ENCODE peak calls at places on chromosomes 6 and 20, in six cellular contexts. One of them, this sample, is unnamed.

GRCh38 chr20:31764641-31765305 is 25.7 kb downstream of the TPX2 start:
- DNase-seq in sigmoid colon: no peak
- DNase-seq in colonic mucosa: no peak
- DNase-seq in neural progenitor cell: no peak
- DNase-seq in right cardiac atrium: no peak
- DNase-seq in AG04450: no peak
- DNase-seq in this sample: no peak

GRCh38 chr6:127725821-127726220 is 148.8 kb downstream of the C6orf58 start:
- DNase-seq in sigmoid colon: no peak
- DNase-seq in colonic mucosa: no peak
- DNase-seq in neural progenitor cell: no peak
- DNase-seq in right cardiac atrium: no peak
- DNase-seq in AG04450: no peak
- DNase-seq in this sample: no peak

GRCh38 chr6:127952831-127953230 is 52.0 kb upstream of the THEMIS start:
- DNase-seq in sigmoid colon: no peak
- DNase-seq in colonic mucosa: no peak
- DNase-seq in neural progenitor cell: peak
- DNase-seq in right cardiac atrium: no peak
- DNase-seq in AG04450: no peak
- DNase-seq in this sample: no peak

GRCh38 chr20:51335329-51335841 is 207.1 kb downstream of the NFATC2 start:
- DNase-seq in sigmoid colon: no peak
- DNase-seq in colonic mucosa: no peak
- DNase-seq in neural progenitor cell: no peak
- DNase-seq in right cardiac atrium: no peak
- DNase-seq in AG04450: peak
- DNase-seq in this sample: no peak

GRCh38 chr20:57774111-57774880 is 64.5 kb upstream of the PMEPA1 start:
- DNase-seq in sigmoid colon: peak
- DNase-seq in colonic mucosa: no peak
- DNase-seq in neural progenitor cell: no peak
- DNase-seq in right cardiac atrium: no peak
- DNase-seq in AG04450: no peak
- DNase-seq in this sample: no peak

GRCh38 chr20:60558491-60558890 is 600.3 kb downstream of the CDH26 start:
- DNase-seq in sigmoid colon: no peak
- DNase-seq in colonic mucosa: no peak
- DNase-seq in neural progenitor cell: no peak
- DNase-seq in right cardiac atrium: no peak
- DNase-seq in AG04450: no peak
- DNase-seq in this sample: no peak

GRCh38 chr6:5684320-5684719 is 322.4 kb downstream of the NRN1 start:
- DNase-seq in sigmoid colon: no peak
- DNase-seq in colonic mucosa: no peak
- DNase-seq in neural progenitor cell: no peak
- DNase-seq in right cardiac atrium: no peak
- DNase-seq in AG04450: no peak
- DNase-seq in this sample: no peak

GRCh38 chr6:150229775-150230561 is 87.1 kb downstream of the PPP1R14C start:
- DNase-seq in sigmoid colon: no peak
- DNase-seq in colonic mucosa: no peak
- DNase-seq in neural progenitor cell: no peak
- DNase-seq in right cardiac atrium: no peak
- DNase-seq in AG04450: no peak
- DNase-seq in this sample: no peak

GRCh38 chr6:106804238-106805016 is 170.1 kb downstream of the CD24 start:
- DNase-seq in sigmoid colon: no peak
- DNase-seq in colonic mucosa: no peak
- DNase-seq in neural progenitor cell: peak
- DNase-seq in right cardiac atrium: no peak
- DNase-seq in AG04450: no peak
- DNase-seq in this sample: peak

GRCh38 chr6:63527658-63528514 is 44.4 kb upstream of the LOC128125822 start:
- DNase-seq in sigmoid colon: peak
- DNase-seq in colonic mucosa: peak
- DNase-seq in neural progenitor cell: no peak
- DNase-seq in right cardiac atrium: no peak
- DNase-seq in AG04450: peak
- DNase-seq in this sample: peak

GRCh38 chr6:74459260-74459659 is 746.6 kb downstream of the COL12A1 start:
- DNase-seq in sigmoid colon: no peak
- DNase-seq in colonic mucosa: no peak
- DNase-seq in neural progenitor cell: no peak
- DNase-seq in right cardiac atrium: no peak
- DNase-seq in AG04450: no peak
- DNase-seq in this sample: no peak

GRCh38 chr20:24823989-24824693 is 124.9 kb upstream of the CST7 start:
- DNase-seq in sigmoid colon: peak
- DNase-seq in colonic mucosa: no peak
- DNase-seq in neural progenitor cell: no peak
- DNase-seq in right cardiac atrium: no peak
- DNase-seq in AG04450: no peak
- DNase-seq in this sample: no peak

GRCh38 chr6:7505196-7505699 is 36.2 kb upstream of the DSP start:
- DNase-seq in sigmoid colon: no peak
- DNase-seq in colonic mucosa: peak
- DNase-seq in neural progenitor cell: peak
- DNase-seq in right cardiac atrium: no peak
- DNase-seq in AG04450: no peak
- DNase-seq in this sample: peak

GRCh38 chr6:35409245-35409644 is 42.9 kb upstream of the FANCE start:
- DNase-seq in sigmoid colon: no peak
- DNase-seq in colonic mucosa: no peak
- DNase-seq in neural progenitor cell: no peak
- DNase-seq in right cardiac atrium: no peak
- DNase-seq in AG04450: no peak
- DNase-seq in this sample: no peak

GRCh38 chr20:63958471-63958870 is 2.3 kb upstream of the UCKL1 start:
- DNase-seq in sigmoid colon: no peak
- DNase-seq in colonic mucosa: no peak
- DNase-seq in neural progenitor cell: no peak
- DNase-seq in right cardiac atrium: no peak
- DNase-seq in AG04450: no peak
- DNase-seq in this sample: no peak

GRCh38 chr6:87407531-87407895 is 259 bp upstream of the CFAP206 start:
- DNase-seq in sigmoid colon: peak
- DNase-seq in colonic mucosa: no peak
- DNase-seq in neural progenitor cell: no peak
- DNase-seq in right cardiac atrium: no peak
- DNase-seq in AG04450: no peak
- DNase-seq in this sample: no peak

GRCh38 chr6:155117266-155117665 is 122.2 kb downstream of the TIAM2 start:
- DNase-seq in sigmoid colon: no peak
- DNase-seq in colonic mucosa: no peak
- DNase-seq in neural progenitor cell: no peak
- DNase-seq in right cardiac atrium: no peak
- DNase-seq in AG04450: peak
- DNase-seq in this sample: no peak

GRCh38 chr20:53402233-53403005 is 191.2 kb downstream of the ZNF217 start:
- DNase-seq in sigmoid colon: no peak
- DNase-seq in colonic mucosa: no peak
- DNase-seq in neural progenitor cell: no peak
- DNase-seq in right cardiac atrium: no peak
- DNase-seq in AG04450: no peak
- DNase-seq in this sample: no peak

GRCh38 chr6:112205521-112206458 is 48.6 kb downstream of the LAMA4 start:
- DNase-seq in sigmoid colon: no peak
- DNase-seq in colonic mucosa: no peak
- DNase-seq in neural progenitor cell: no peak
- DNase-seq in right cardiac atrium: no peak
- DNase-seq in AG04450: no peak
- DNase-seq in this sample: no peak

GRCh38 chr6:137148291-137149076 is 25.0 kb downstream of the IL22RA2 start:
- DNase-seq in sigmoid colon: peak
- DNase-seq in colonic mucosa: no peak
- DNase-seq in neural progenitor cell: no peak
- DNase-seq in right cardiac atrium: no peak
- DNase-seq in AG04450: no peak
- DNase-seq in this sample: no peak

GRCh38 chr6:49713346-49713745 is at the start of gene CRISP2:
- DNase-seq in sigmoid colon: no peak
- DNase-seq in colonic mucosa: no peak
- DNase-seq in neural progenitor cell: no peak
- DNase-seq in right cardiac atrium: no peak
- DNase-seq in AG04450: no peak
- DNase-seq in this sample: no peak

GRCh38 chr6:166627039-166627874 is at the start of gene RPS6KA2:
- DNase-seq in sigmoid colon: peak
- DNase-seq in colonic mucosa: peak
- DNase-seq in neural progenitor cell: peak
- DNase-seq in right cardiac atrium: peak
- DNase-seq in AG04450: peak
- DNase-seq in this sample: peak

GRCh38 chr6:166624275-166624674 is 2.8 kb downstream of the RPS6KA2 start:
- DNase-seq in sigmoid colon: peak
- DNase-seq in colonic mucosa: no peak
- DNase-seq in neural progenitor cell: no peak
- DNase-seq in right cardiac atrium: no peak
- DNase-seq in AG04450: no peak
- DNase-seq in this sample: no peak

GRCh38 chr6:166625356-166625755 is 1.7 kb downstream of the RPS6KA2 start:
- DNase-seq in sigmoid colon: no peak
- DNase-seq in colonic mucosa: no peak
- DNase-seq in neural progenitor cell: no peak
- DNase-seq in right cardiac atrium: no peak
- DNase-seq in AG04450: no peak
- DNase-seq in this sample: no peak

GRCh38 chr6:166627875-166628849 is 1.1 kb upstream of the RPS6KA2 start:
- DNase-seq in sigmoid colon: peak
- DNase-seq in colonic mucosa: peak
- DNase-seq in neural progenitor cell: peak
- DNase-seq in right cardiac atrium: peak
- DNase-seq in AG04450: no peak
- DNase-seq in this sample: peak

DNA sequence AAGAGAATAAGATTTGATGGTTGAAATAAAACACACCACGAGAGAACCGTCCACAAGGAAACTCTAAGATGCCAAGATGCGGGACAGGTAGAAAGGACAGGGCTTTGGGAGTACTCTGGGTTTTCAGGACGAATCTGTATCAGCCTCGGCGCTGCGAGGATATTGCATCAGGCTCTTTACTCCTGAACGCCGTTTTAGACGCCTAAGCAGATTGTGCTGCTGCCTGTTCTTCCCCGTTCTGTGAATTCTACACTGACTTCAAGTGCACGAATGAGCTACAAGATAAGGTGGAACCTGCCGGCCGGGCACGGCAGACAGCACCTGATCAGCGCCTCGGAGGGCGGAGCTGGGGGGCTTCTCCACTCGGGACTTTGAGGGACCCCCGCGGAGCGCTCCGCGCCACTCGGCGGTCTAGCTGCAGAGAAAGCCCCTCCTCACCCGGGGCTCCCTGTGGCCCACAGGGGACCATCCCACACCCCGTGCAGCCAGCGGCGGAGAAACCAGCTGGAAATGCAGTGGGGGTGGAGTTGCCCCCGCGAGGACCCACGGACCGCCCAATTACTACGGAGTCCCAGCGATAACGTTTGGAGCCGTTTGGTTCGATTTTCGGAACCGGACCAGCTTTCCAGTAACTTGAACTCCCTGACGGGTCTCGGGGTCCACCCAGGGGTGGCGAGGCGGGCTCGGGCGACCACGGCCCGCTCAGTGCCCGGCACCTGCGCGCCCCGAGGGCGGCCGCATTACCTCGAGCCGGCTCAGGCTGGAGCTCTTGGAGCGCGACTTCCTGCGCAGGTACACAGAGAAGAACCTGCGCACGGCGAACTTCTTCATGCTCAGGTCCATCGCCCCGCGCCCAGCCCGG is 643 bp downstream of the RPS6KA2 start:
- DNase-seq in sigmoid colon: no peak
- DNase-seq in colonic mucosa: peak
- DNase-seq in neural progenitor cell: peak
- DNase-seq in right cardiac atrium: peak
- DNase-seq in AG04450: no peak
- DNase-seq in this sample: peak
- H3K27ac ChIP-seq in sigmoid colon: peak
- H3K27ac ChIP-seq in colonic mucosa: peak
- H3K27ac ChIP-seq in neural progenitor cell: no peak
- H3K27ac ChIP-seq in right cardiac atrium: peak
- H3K27ac ChIP-seq in AG04450: no peak
- H3K27ac ChIP-seq in this sample: peak

DNA sequence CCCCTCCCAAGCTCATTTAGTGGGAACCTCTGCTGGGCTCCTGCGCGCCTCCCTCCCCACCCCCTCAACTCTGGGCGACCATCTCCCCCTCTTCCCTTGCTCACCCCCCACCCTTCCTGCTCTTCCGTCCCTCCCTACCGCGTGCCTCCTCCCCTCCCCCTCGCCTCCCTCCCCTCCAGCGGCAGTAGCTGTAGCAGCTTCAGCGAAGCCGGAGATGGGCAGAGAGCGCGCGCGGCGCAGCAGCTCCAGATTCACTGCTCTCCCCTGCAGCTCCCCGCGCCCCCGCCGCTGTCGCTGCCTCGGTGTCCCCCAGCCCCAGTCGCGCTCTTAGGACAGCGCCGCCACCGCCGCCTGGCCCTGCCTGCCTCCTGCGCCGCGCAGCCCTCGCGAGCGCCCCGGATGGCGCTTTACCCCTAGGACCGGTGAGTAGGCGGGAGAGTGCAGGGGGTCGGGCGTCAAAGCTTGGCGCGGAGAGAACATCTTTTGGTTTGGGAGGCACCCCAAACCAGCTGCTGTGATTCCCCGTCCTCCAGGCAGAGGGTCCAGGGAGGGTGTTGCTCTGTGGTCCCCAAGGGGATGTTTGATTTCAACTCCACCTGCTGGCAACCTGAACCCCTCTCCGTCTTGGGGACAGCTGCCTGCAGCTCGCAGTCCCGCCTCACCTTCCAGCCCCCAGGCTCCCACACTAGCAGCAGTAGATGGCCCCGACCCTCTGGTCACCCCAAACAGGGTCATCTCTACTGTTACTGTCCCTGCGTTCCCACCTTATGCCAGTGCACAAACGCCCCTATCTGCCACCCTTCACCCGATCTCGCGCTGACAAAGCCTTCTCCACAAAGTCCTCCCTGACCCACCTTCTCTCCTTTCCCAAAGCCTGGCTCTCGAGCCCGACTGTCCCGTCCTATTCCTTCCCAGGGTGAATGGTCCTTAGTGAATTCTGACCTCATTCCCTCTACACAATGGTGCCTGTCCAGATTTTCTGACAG is at the start of gene FUT9:
- DNase-seq in sigmoid colon: peak
- DNase-seq in colonic mucosa: no peak
- DNase-seq in neural progenitor cell: peak
- DNase-seq in right cardiac atrium: peak
- DNase-seq in AG04450: no peak
- DNase-seq in this sample: no peak
- H3K4me3 ChIP-seq in sigmoid colon: peak
- H3K4me3 ChIP-seq in colonic mucosa: no peak
- H3K4me3 ChIP-seq in neural progenitor cell: peak
- H3K4me3 ChIP-seq in right cardiac atrium: no peak
- H3K4me3 ChIP-seq in AG04450: no peak
- H3K4me3 ChIP-seq in this sample: no peak

GRCh38 chr20:4052554-4052953 is 37.2 kb upstream of the RNF24 start:
- DNase-seq in sigmoid colon: no peak
- DNase-seq in colonic mucosa: no peak
- DNase-seq in neural progenitor cell: no peak
- DNase-seq in right cardiac atrium: no peak
- DNase-seq in AG04450: no peak
- DNase-seq in this sample: no peak
- H3K27ac ChIP-seq in sigmoid colon: no peak
- H3K27ac ChIP-seq in colonic mucosa: no peak
- H3K27ac ChIP-seq in neural progenitor cell: no peak
- H3K27ac ChIP-seq in right cardiac atrium: no peak
- H3K27ac ChIP-seq in AG04450: no peak
- H3K27ac ChIP-seq in this sample: no peak

GRCh38 chr6:31113861-31114539 is 600 bp upstream of the PSORS1C1 start:
- DNase-seq in sigmoid colon: no peak
- DNase-seq in colonic mucosa: no peak
- DNase-seq in neural progenitor cell: no peak
- DNase-seq in right cardiac atrium: no peak
- DNase-seq in AG04450: no peak
- DNase-seq in this sample: no peak
- H3K4me3 ChIP-seq in sigmoid colon: no peak
- H3K4me3 ChIP-seq in colonic mucosa: no peak
- H3K4me3 ChIP-seq in neural progenitor cell: no peak
- H3K4me3 ChIP-seq in right cardiac atrium: no peak
- H3K4me3 ChIP-seq in AG04450: no peak
- H3K4me3 ChIP-seq in this sample: no peak

This sample was measured in small intestine.